ENCODE peak calls at places on chromosomes 12 and 14, in five cellular contexts. B is psoas muscle; Z is testis; C is CD4-positive, alpha-beta T cell; U is Caco-2. W is an unnamed sample. For H3K9me3, the result is how much of the 10 kb centered on the place peaks cover.

GRCh38 chr14:70827366-70828151 is 18.2 kb upstream of the MAP3K9 start:
- DNase-seq in C (no peak), B (no peak), U (no peak), Z (no peak), W (no peak)

GRCh38 chr12:71804505-71804904 is 35.1 kb upstream of the TBC1D15 start:
- DNase-seq in U (peak), C (no peak), Z (no peak), B (no peak), W (no peak)

GRCh38 chr12:48817957-48818830 is at the start of gene CACNB3:
- DNase-seq in Z (peak), C (peak), U (peak), B (peak), W (peak)

GRCh38 chr12:124849382-124849781 is 14.3 kb downstream of the SCARB1 start:
- DNase-seq in U (no peak), Z (no peak), B (no peak), C (no peak), W (no peak)

GRCh38 chr12:54126696-54127537 is 61.9 kb downstream of the SMUG1 start:
- DNase-seq in C (no peak), Z (peak), U (no peak), B (peak), W (peak)

GRCh38 chr14:22189873-22190272 is 399.2 kb downstream of the DAD1 start:
- DNase-seq in C (no peak), Z (no peak), U (no peak), B (no peak), W (no peak)

GRCh38 chr12:26090853-26091510 is 33.9 kb downstream of the BHLHE41 start:
- DNase-seq in C (no peak), U (peak), B (no peak), Z (no peak), W (no peak)

GRCh38 chr12:69508091-69508490 is 37.9 kb downstream of the FRS2 start:
- DNase-seq in B (no peak), U (no peak), Z (no peak), C (no peak), W (no peak)

GRCh38 chr14:22837059-22837749 is 819 bp downstream of the MMP14 start:
- DNase-seq in U (peak), Z (peak), C (no peak), B (no peak), W (peak)

GRCh38 chr14:74548881-74549280 is 55.3 kb downstream of the ISCA2 start:
- DNase-seq in Z (no peak), U (no peak), B (peak), C (no peak), W (no peak)

GRCh38 chr12:7155471-7156034 is 25.4 kb downstream of the CLSTN3 start:
- DNase-seq in C (no peak), U (no peak), B (no peak), Z (no peak), W (no peak)

GRCh38 chr12:4445156-4446020 is at the start of gene FGF6:
- DNase-seq in B (peak), C (no peak), Z (no peak), U (no peak), W (no peak)

GRCh38 chr12:118098911-118099671 is 4.7 kb downstream of the VSIG10 start:
- DNase-seq in Z (no peak), C (no peak), B (no peak), U (no peak), W (no peak)

GRCh38 chr12:103884316-103884715 is 43.3 kb upstream of the NT5DC3 start:
- DNase-seq in U (no peak), C (peak), B (no peak), Z (peak), W (peak)

GRCh38 chr12:47753021-47754001 is 5.4 kb downstream of the RAPGEF3 start:
- DNase-seq in C (no peak), Z (no peak), B (peak), U (no peak), W (no peak)

GRCh38 chr14:106287506-106287905 is 761.1 kb downstream of the TMEM121 start:
- DNase-seq in U (no peak), Z (no peak), C (no peak), B (no peak), W (no peak)
- H3K9me3 ChIP-seq in U (under half), Z (under half), C (under half), B (under half), W (under half)

GRCh38 chr14:72962829-72963312 is 36.6 kb downstream of the DCAF4 start:
- DNase-seq in B (no peak), U (no peak), C (no peak), Z (no peak), W (peak)
- H3K9me3 ChIP-seq in B (under half), U (under half), C (under half), Z (under half), W (under half)

GRCh38 chr14:101323111-101323510 is 238.2 kb upstream of the DIO3 start:
- DNase-seq in C (no peak), U (no peak), B (no peak), Z (no peak), W (no peak)
- H3K9me3 ChIP-seq in C (under half), U (under half), B (under half), Z (under half), W (under half)

DNA sequence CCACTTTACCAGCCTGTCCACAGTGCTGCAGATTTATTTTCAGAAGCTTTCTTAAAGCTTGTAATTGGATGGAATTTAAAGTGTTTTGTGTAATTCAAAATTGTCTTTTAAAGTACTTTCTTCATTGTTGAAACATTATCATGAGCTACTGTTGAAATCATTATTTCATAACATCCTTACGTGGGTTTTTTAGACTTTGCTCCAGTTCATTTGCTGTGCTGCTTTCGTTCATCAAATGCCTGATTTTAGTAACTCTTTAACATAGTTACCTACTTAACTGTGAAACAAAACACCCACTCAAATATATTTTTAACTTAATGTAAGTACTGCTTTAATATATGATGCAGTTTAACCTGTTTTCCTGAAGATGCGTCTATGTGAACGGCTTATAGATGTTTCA is 47.5 kb downstream of the PIWIL1 start:
- DNase-seq in Z (no peak), B (no peak), C (no peak), U (no peak), W (no peak)
- H3K9me3 ChIP-seq in Z (under half), B (under half), C (under half), U (under half), W (under half)

GRCh38 chr12:65787056-65787855 is 37.0 kb upstream of the HMGA2 start:
- DNase-seq in C (no peak), U (no peak), Z (no peak), B (no peak), W (no peak)
- H3K9me3 ChIP-seq in C (under half), U (under half), Z (under half), B (under half), W (under half)

GRCh38 chr12:132353811-132354210 is 24.4 kb upstream of the GALNT9 start:
- DNase-seq in C (no peak), Z (no peak), B (no peak), U (no peak), W (no peak)
- H3K9me3 ChIP-seq in C (under half), Z (under half), B (under half), U (under half), W (under half)

DNA sequence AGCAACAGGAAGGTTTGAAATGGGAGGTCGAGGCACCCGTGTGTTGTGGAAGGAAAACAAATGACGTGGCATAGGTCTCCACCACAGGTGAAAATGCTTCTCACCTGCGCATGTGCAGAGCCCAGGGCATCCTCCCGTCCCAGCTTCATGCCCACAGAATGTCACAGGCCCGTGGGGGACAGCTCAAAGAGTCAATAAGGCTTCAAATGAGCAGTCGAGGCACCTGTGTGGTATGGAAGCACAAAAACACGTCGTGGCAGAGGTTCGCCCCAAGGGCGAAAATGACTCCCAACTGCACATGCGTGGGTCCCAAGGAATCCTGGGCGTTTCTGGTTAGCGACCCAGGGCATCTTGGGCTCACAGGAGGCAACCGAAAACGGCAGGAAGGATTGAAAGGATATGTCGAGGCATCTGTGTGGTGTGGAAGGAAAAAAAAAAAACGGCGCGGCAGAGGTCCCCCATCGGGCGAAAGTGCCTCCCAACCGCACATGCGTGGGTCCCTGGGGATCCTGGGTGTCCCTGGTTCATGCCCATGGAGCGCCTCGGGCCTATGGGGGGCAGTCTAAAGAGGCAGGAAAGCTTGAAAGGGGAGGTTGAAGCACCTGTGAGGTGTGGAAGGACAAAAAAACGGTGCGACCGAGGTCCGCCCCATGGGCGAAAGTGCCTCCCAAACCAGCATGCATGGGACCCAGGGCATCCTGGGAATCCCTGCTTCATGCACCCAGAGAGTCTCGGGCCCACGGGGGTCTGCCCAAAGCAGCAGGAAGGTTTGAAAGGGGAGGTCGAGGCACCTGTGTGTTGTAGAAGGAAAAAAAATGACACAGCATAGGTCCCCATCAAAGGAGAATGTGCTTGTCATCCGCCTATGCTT is 578.5 kb downstream of the ALG10 start:
- DNase-seq in Z (no peak), B (no peak), U (peak), C (no peak), W (no peak)
- H3K9me3 ChIP-seq in Z (under half), B (under half), U (half or more), C (half or more), W (under half)

W was measured in adrenal gland.